ENCODE peak calls at places on chromosomes 2 and 18, in five cellular contexts. K is HTR-8/SVneo, Z is endothelial cell of umbilical vein, J is HT1080, T is NCI-H226. W is an unnamed sample.

GRCh38 chr2:3606370-3607124 is 11.6 kb downstream of the COLEC11 start:
- DNase-seq in K (no peak), Z (no peak), J (no peak), T (no peak), W (no peak)

GRCh38 chr18:67243799-67244587 is 272.5 kb downstream of the DSEL start:
- DNase-seq in K (no peak), Z (peak), J (peak), T (no peak), W (no peak)

GRCh38 chr2:120199837-120200499 is 23.2 kb downstream of the TMEM185B start:
- DNase-seq in K (no peak), Z (no peak), J (no peak), T (no peak), W (no peak)

GRCh38 chr2:1766851-1767771 is 22.8 kb upstream of the PXDN start:
- DNase-seq in K (no peak), Z (no peak), J (no peak), T (no peak), W (no peak)

GRCh38 chr2:54577035-54577434 is 120.9 kb downstream of the SPTBN1 start:
- DNase-seq in K (no peak), Z (peak), J (no peak), T (no peak), W (no peak)

GRCh38 chr18:33152376-33152775 is 288.1 kb downstream of the CCDC178 start:
- DNase-seq in K (no peak), Z (no peak), J (no peak), T (no peak), W (no peak)

GRCh38 chr18:75815767-75816166 is 388.3 kb upstream of the SMIM21 start:
- DNase-seq in K (no peak), Z (no peak), J (no peak), T (no peak), W (no peak)

GRCh38 chr18:21439453-21439852 is 161.1 kb downstream of the ESCO1 start:
- DNase-seq in K (peak), Z (no peak), J (peak), T (peak), W (no peak)

GRCh38 chr2:186590538-186591441 is 934 bp downstream of the ITGAV start:
- DNase-seq in K (peak), Z (peak), J (peak), T (peak), W (peak)

GRCh38 chr2:44167311-44167907 is 1.3 kb upstream of the PPM1B start:
- DNase-seq in K (no peak), Z (no peak), J (no peak), T (no peak), W (no peak)

GRCh38 chr2:172674034-172674967 is 61.3 kb upstream of the RAPGEF4 start:
- DNase-seq in K (no peak), Z (peak), J (no peak), T (no peak), W (no peak)

GRCh38 chr2:11539317-11540147 is 5.7 kb downstream of the GREB1 start:
- DNase-seq in K (no peak), Z (no peak), J (no peak), T (no peak), W (no peak)

GRCh38 chr2:44957656-44958327 is 16.3 kb downstream of the SIX3 start:
- DNase-seq in K (no peak), Z (no peak), J (no peak), T (no peak), W (no peak)

GRCh38 chr2:24680196-24680595 is 113.0 kb downstream of the PTRHD1 start:
- DNase-seq in K (no peak), Z (no peak), J (no peak), T (no peak), W (no peak)

GRCh38 chr2:239056611-239057010 is 208.7 kb downstream of the TWIST2 start:
- DNase-seq in K (no peak), Z (no peak), J (peak), T (no peak), W (no peak)

W was measured in hepatic stellate cell.